ENCODE peak calls at places on chromosomes 12 and 14, in five cellular contexts. Y, E, U, X and F are unnamed samples.

GRCh38 chr14:70317969-70318634 is 41.4 kb downstream of the COX16 start:
- DNase-seq in E (peak), Y (peak), U (peak), X (peak), F (no peak)

GRCh38 chr14:22391908-22392307 is 197.1 kb downstream of the DAD1 start:
- DNase-seq in Y (peak), X (peak), U (peak), E (peak), F (peak)

GRCh38 chr14:20522332-20522731 is 17.0 kb downstream of the RNASE10 start:
- DNase-seq in X (peak), E (peak), U (no peak), Y (no peak), F (no peak)

GRCh38 chr14:100370003-100370402 is 46.9 kb downstream of the SLC25A47 start:
- DNase-seq in E (no peak), Y (no peak), U (no peak), X (no peak), F (no peak)

GRCh38 chr12:90262261-90262660 is 553.6 kb upstream of the ATP2B1 start:
- DNase-seq in U (peak), Y (no peak), E (no peak), X (no peak), F (no peak)

GRCh38 chr14:35412281-35413057 is 7.9 kb upstream of the NFKBIA start:
- DNase-seq in E (no peak), X (no peak), U (no peak), Y (no peak), F (no peak)

GRCh38 chr12:115598827-115599226 is 678.7 kb downstream of the MED13L start:
- DNase-seq in X (no peak), E (peak), U (no peak), Y (peak), F (no peak)

GRCh38 chr14:71452535-71452934 is 479.7 kb upstream of the RGS6 start:
- DNase-seq in X (no peak), Y (no peak), U (no peak), E (no peak), F (no peak)

GRCh38 chr12:79452906-79453305 is 237.9 kb downstream of the PAWR start:
- DNase-seq in X (peak), E (peak), U (no peak), Y (no peak), F (no peak)

GRCh38 chr14:106790189-106791036 is 1264.0 kb downstream of the TMEM121 start:
- DNase-seq in U (no peak), Y (no peak), X (peak), E (peak), F (no peak)

GRCh38 chr14:105075364-105076295 is 10.4 kb upstream of the GPR132 start:
- DNase-seq in Y (peak), U (peak), X (no peak), E (peak), F (no peak)

GRCh38 chr14:93800038-93800937 is 12.0 kb upstream of the PRIMA1 start:
- DNase-seq in U (no peak), E (peak), X (peak), Y (no peak), F (no peak)

GRCh38 chr12:53955036-53955775 is 503 bp downstream of the HOXC12 start:
- DNase-seq in X (no peak), E (no peak), U (no peak), Y (no peak), F (no peak)

GRCh38 chr12:111034148-111034910 is 114.0 kb upstream of the MYL2 start:
- DNase-seq in Y (peak), E (peak), U (no peak), X (no peak), F (peak)

GRCh38 chr14:90398315-90398811 is 1.5 kb downstream of the CALM1 start:
- DNase-seq in X (peak), E (peak), U (no peak), Y (peak), F (peak)

GRCh38 chr12:56520025-56520810 is 1.4 kb upstream of the RBMS2 start:
- DNase-seq in X (peak), Y (no peak), U (peak), E (no peak), F (no peak)

GRCh38 chr14:99318091-99318958 is 46.3 kb upstream of the BCL11B start:
- DNase-seq in E (peak), U (no peak), Y (peak), X (no peak), F (peak)

GRCh38 chr14:73231874-73232851 is 5.1 kb upstream of the PAPLN start:
- DNase-seq in X (no peak), E (peak), Y (peak), U (no peak), F (peak)

GRCh38 chr12:58252914-58253313 is 311.5 kb downstream of the ATP23 start:
- DNase-seq in U (no peak), Y (no peak), X (no peak), E (no peak), F (no peak)

GRCh38 chr12:69338120-69338859 is 9.9 kb upstream of the LYZ start:
- DNase-seq in Y (no peak), E (no peak), X (peak), U (no peak), F (no peak)

GRCh38 chr12:14424545-14424944 is 59.1 kb downstream of the ATF7IP start:
- DNase-seq in Y (no peak), U (no peak), X (no peak), E (no peak), F (no peak)

GRCh38 chr12:81332054-81332453 is 254.2 kb downstream of the ACSS3 start:
- DNase-seq in Y (no peak), E (no peak), U (no peak), X (no peak), F (no peak)

GRCh38 chr12:49937639-49938300 is 12.8 kb upstream of the AQP2 start:
- DNase-seq in U (peak), X (no peak), Y (no peak), E (no peak), F (no peak)

GRCh38 chr14:103177376-103177775 is 54.1 kb downstream of the TNFAIP2 start:
- DNase-seq in U (no peak), X (no peak), Y (no peak), E (no peak), F (no peak)

GRCh38 chr12:130204441-130204840 is 42.2 kb downstream of the FZD10 start:
- DNase-seq in X (peak), E (no peak), U (no peak), Y (no peak), F (no peak)

GRCh38 chr14:81517798-81518398 is 15.8 kb downstream of the SEL1L start:
- DNase-seq in Y (no peak), U (peak), X (no peak), E (no peak), F (no peak)

GRCh38 chr12:116436561-116437249 is 122.5 kb upstream of the MAP1LC3B2 start:
- DNase-seq in Y (no peak), X (no peak), E (no peak), U (no peak), F (no peak)

GRCh38 chr12:2640281-2640680 is 154.5 kb upstream of the FKBP4 start:
- DNase-seq in Y (no peak), X (no peak), E (no peak), U (no peak), F (no peak)

GRCh38 chr14:104171948-104172347 is 33.6 kb downstream of the KIF26A start:
- DNase-seq in Y (no peak), E (no peak), X (peak), U (no peak), F (no peak)

GRCh38 chr14:24705840-24706239 is 71.8 kb upstream of the GZMB start:
- DNase-seq in U (no peak), E (no peak), X (no peak), Y (no peak), F (no peak)

GRCh38 chr14:62657376-62657775 is 387.9 kb downstream of the KCNH5 start:
- DNase-seq in X (no peak), U (no peak), Y (no peak), E (no peak), F (no peak)

GRCh38 chr14:65566820-65567522 is 154.4 kb downstream of the FUT8 start:
- DNase-seq in X (peak), Y (no peak), U (no peak), E (no peak), F (no peak)

GRCh38 chr12:124567035-124567672 is at the start of gene NCOR2:
- DNase-seq in U (no peak), E (peak), X (peak), Y (no peak), F (no peak)

GRCh38 chr14:35971965-35972630 is 146.0 kb downstream of the BRMS1L start:
- DNase-seq in X (no peak), E (no peak), Y (no peak), U (no peak), F (no peak)

GRCh38 chr12:96223411-96224218 is 29.4 kb downstream of the ELK3 start:
- DNase-seq in X (no peak), E (no peak), Y (no peak), U (no peak), F (no peak)

DNA sequence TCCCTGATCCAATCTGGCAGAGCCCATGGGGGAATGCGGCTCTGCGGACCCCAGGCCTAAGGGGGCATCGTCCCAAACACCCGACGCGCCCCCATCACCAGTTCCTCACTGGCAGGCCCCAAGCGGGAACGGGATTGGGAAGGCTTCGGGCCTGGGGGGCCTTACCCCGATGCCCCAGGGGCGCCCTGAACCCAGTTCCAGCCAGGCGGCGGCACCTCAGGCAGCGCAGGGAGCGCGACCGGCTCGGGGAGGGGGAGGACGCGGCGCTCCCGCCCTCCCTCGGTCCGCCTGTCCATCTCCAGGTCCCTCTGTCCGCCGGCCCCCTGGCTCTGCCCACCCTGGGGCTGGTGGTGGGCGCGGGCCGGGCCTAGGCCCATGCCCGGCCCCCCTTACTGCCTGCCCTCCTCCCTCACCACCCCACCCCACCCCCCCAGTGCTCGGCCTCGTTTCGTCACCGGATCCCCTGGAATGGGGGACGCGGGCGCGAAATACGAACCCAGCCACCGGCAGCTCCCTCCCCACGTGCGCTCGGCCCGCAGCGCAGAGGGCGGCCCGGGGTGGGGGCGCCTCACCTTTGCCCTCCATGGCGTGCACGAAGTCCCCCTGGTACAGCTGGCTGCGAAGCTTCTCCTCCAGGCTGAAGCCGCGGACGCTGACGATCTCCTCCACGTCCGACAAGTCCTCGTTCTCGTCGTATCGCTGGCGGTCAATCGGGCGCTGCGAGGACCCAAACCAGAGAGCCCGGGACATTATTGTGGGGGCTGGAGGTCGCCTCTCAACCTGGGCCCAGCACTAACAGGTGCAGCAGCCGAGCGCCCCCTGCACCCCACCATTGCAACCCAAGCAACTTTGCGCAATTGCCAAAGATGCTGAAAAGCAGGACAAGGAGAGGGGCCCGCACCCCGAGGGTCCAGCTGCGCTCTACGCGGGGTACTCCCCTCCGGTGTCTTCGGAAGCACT is 2.3 kb downstream of the KDM2B start:
- DNase-seq in U (peak), X (peak), E (peak), Y (peak), F (peak)
- H2BK5ac ChIP-seq in U (peak), X (peak), E (peak), Y (peak), F (peak)

GRCh38 chr12:61362037-61362436 is 898.2 kb upstream of the USP15 start:
- DNase-seq in U (no peak), X (no peak), E (no peak), Y (no peak), F (no peak)

GRCh38 chr12:61355105-61355504 is 905.1 kb upstream of the USP15 start:
- DNase-seq in U (no peak), Y (no peak), X (no peak), E (no peak), F (no peak)

GRCh38 chr12:61357496-61357895 is 902.7 kb upstream of the USP15 start:
- DNase-seq in U (no peak), Y (no peak), E (no peak), X (no peak), F (no peak)

DNA sequence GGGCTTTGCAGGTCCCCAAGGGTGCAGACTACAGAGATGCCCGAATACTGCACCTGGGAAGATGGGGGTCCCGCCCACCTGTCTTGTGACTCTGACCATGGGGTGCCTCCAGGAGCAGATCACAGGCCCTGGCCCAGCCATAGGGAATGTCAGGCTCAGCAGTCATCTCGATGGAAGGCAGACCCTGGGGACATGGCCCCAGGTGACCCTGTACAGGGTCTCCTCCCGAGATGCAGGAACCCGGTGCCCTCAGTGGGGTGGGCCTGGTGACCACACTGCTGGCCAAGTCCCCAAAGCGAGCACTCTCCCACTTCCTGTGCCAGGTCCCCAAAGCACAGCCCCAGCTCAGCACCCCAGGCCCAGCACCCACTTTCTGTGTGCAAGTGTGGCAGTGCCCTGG is 903.7 kb upstream of the USP15 start:
- DNase-seq in U (no peak), E (no peak), Y (no peak), X (no peak), F (no peak)
- H2BK5ac ChIP-seq in U (no peak), E (no peak), Y (no peak), X (no peak), F (no peak)

GRCh38 chr14:68518180-68518579 is 274.7 kb downstream of the ZFP36L1 start:
- DNase-seq in Y (no peak), E (no peak), U (no peak), X (no peak), F (no peak)
- H2BK5ac ChIP-seq in Y (no peak), E (no peak), U (no peak), X (no peak), F (no peak)

GRCh38 chr12:128929046-128929445 is 75.8 kb downstream of the GLT1D1 start:
- DNase-seq in E (no peak), X (no peak), Y (no peak), U (no peak), F (no peak)

GRCh38 chr12:128933926-128934325 is 80.6 kb downstream of the GLT1D1 start:
- DNase-seq in Y (no peak), X (no peak), U (no peak), E (no peak), F (no peak)

GRCh38 chr12:128930591-128930990 is 77.3 kb downstream of the GLT1D1 start:
- DNase-seq in U (no peak), X (no peak), E (no peak), Y (no peak), F (no peak)

GRCh38 chr12:128932521-128932920 is 79.2 kb downstream of the GLT1D1 start:
- DNase-seq in U (no peak), X (no peak), E (no peak), Y (no peak), F (no peak)

DNA sequence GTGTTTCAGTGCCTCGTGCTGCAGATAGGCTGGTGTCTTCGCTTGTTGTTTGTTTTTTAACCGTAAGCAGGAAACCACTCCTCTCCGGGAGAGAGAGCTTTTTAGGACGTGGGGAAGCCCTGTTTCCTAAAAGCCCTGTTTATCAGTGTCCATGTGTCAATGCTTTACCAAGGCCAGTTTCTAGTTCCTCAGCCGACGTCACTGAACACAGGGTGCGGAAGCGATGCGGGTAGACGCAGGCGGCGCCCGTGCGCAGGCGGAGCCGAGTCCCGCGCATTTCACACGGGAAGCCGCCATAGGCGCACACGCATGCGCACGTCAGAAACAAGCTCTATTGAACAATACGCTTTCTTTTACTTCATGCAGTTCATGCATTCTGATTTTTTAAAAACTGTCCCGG is 79.8 kb downstream of the GLT1D1 start:
- DNase-seq in Y (no peak), U (no peak), X (no peak), E (no peak), F (no peak)
- H2BK5ac ChIP-seq in Y (no peak), U (no peak), X (no peak), E (no peak), F (no peak)

GRCh38 chr12:1503281-1503711 is 91.1 kb downstream of the FBXL14 start:
- DNase-seq in U (no peak), X (no peak), Y (peak), E (no peak), F (no peak)

GRCh38 chr12:1504304-1505150 is 89.9 kb downstream of the FBXL14 start:
- DNase-seq in U (no peak), X (peak), Y (peak), E (no peak), F (no peak)

GRCh38 chr12:1502441-1502785 is 92.0 kb downstream of the FBXL14 start:
- DNase-seq in Y (peak), U (peak), E (no peak), X (no peak), F (no peak)

GRCh38 chr12:1501695-1502440 is 92.5 kb downstream of the FBXL14 start:
- DNase-seq in X (no peak), E (no peak), U (no peak), Y (peak), F (no peak)

GRCh38 chr12:1502856-1503255 is 91.5 kb downstream of the FBXL14 start:
- DNase-seq in E (no peak), U (no peak), Y (peak), X (no peak), F (peak)
- H2BK5ac ChIP-seq in E (no peak), U (no peak), Y (no peak), X (no peak), F (no peak)